ENCODE peak calls at places on chromosome 19, in five cellular contexts. One of them, this sample, is unnamed.
A peak's percentile ranks its signal among the peaks of the same experiment; 100 is the strongest.

GRCh38 chr19:35088514-35088913 is 27.1 kb upstream of the FXYD3 start:
- DNase-seq in EL: peak; percentile 95
- DNase-seq in BE2C: no peak
- DNase-seq in heart right ventricle: no peak
- DNase-seq in cardiac fibroblast: peak; percentile 85
- DNase-seq in this sample: no peak

GRCh38 chr19:42683917-42684513 is 56.3 kb downstream of the PSG3 start:
- DNase-seq in BE2C: peak; percentile 25
- DNase-seq in heart right ventricle: no peak
- DNase-seq in cardiac fibroblast: peak; percentile 56
- DNase-seq in EL: peak; percentile 43
- DNase-seq in this sample: no peak

GRCh38 chr19:48393559-48394330 is at the start of gene GRIN2D:
- DNase-seq in heart right ventricle: no peak
- DNase-seq in BE2C: peak; percentile 64
- DNase-seq in EL: no peak
- DNase-seq in cardiac fibroblast: peak; percentile 29
- DNase-seq in this sample: no peak

GRCh38 chr19:2949939-2950285 is 5.1 kb upstream of the ZNF77 start:
- DNase-seq in EL: peak; percentile 23
- DNase-seq in cardiac fibroblast: no peak
- DNase-seq in BE2C: peak; percentile 72
- DNase-seq in heart right ventricle: peak; percentile 84
- DNase-seq in this sample: no peak

GRCh38 chr19:12800873-12801465 is 631 bp downstream of the PRDX2 start:
- DNase-seq in EL: peak; percentile 14
- DNase-seq in BE2C: no peak
- DNase-seq in heart right ventricle: no peak
- DNase-seq in cardiac fibroblast: no peak
- DNase-seq in this sample: peak; percentile 87

GRCh38 chr19:34904521-34904845 is 22.2 kb upstream of the ZNF30 start:
- DNase-seq in heart right ventricle: no peak
- DNase-seq in cardiac fibroblast: no peak
- DNase-seq in BE2C: no peak
- DNase-seq in EL: no peak
- DNase-seq in this sample: no peak

GRCh38 chr19:37160153-37160552 is 12.3 kb downstream of the ZNF585A start:
- DNase-seq in EL: no peak
- DNase-seq in BE2C: no peak
- DNase-seq in cardiac fibroblast: no peak
- DNase-seq in heart right ventricle: no peak
- DNase-seq in this sample: no peak

GRCh38 chr19:14159059-14159458 is 22.7 kb upstream of the ASF1B start:
- DNase-seq in heart right ventricle: no peak
- DNase-seq in cardiac fibroblast: no peak
- DNase-seq in EL: no peak
- DNase-seq in BE2C: no peak
- DNase-seq in this sample: no peak

GRCh38 chr19:50036905-50037304 is 11.1 kb downstream of the ZNF473 start:
- DNase-seq in cardiac fibroblast: no peak
- DNase-seq in BE2C: no peak
- DNase-seq in EL: no peak
- DNase-seq in heart right ventricle: no peak
- DNase-seq in this sample: no peak

GRCh38 chr19:39919976-39920375 is 14.5 kb downstream of the FCGBP start:
- DNase-seq in BE2C: no peak
- DNase-seq in cardiac fibroblast: no peak
- DNase-seq in EL: peak; percentile 11
- DNase-seq in heart right ventricle: no peak
- DNase-seq in this sample: peak; percentile 26

GRCh38 chr19:51194527-51195315 is 30.2 kb upstream of the CD33 start:
- DNase-seq in BE2C: no peak
- DNase-seq in heart right ventricle: no peak
- DNase-seq in cardiac fibroblast: no peak
- DNase-seq in EL: no peak
- DNase-seq in this sample: peak; percentile 45

This sample was measured in lower leg skin.